ENCODE peak calls at places on chromosomes 1 and 21, in nine cellular contexts. M is left lung, G is progenitor cell of endocrine pancreas, O is HFFc6, U is glutamatergic neuron, Q is esophagus squamous epithelium, A is fibroblast of lung, S is endothelial cell, Z is adrenal gland. X is an unnamed sample.

GRCh38 chr21:45378258-45378966 is 26.6 kb upstream of the COL18A1 start:
- DNase-seq in M (peak; percentile 21), G (no peak), O (peak; percentile 62), U (peak; percentile 2), Q (no peak), A (peak; percentile 63), S (no peak), Z (peak; percentile 7), X (peak; percentile 22)

GRCh38 chr1:25105836-25106235 is 126.5 kb downstream of the SYF2 start:
- DNase-seq in M (no peak), G (no peak), O (no peak), U (no peak), Q (no peak), A (no peak), S (no peak), Z (no peak), X (no peak)

GRCh38 chr1:36855699-36856098 is 178.6 kb downstream of the GRIK3 start:
- DNase-seq in M (no peak), G (no peak), O (no peak), U (no peak), Q (no peak), A (no peak), S (no peak), Z (no peak), X (no peak)

GRCh38 chr1:218439541-218440295 is 94.6 kb downstream of the TGFB2 start:
- DNase-seq in M (no peak), G (no peak), O (peak; percentile 21), U (no peak), Q (no peak), A (peak; percentile 85), S (no peak), Z (no peak), X (no peak)

GRCh38 chr1:51297401-51298321 is 32.7 kb downstream of the TTC39A start:
- DNase-seq in M (no peak), G (no peak), O (no peak), U (peak; percentile 44), Q (no peak), A (no peak), S (no peak), Z (no peak), X (no peak)

GRCh38 chr21:30839304-30839703 is 9.7 kb upstream of the KRTAP7-1 start:
- DNase-seq in M (no peak), G (peak; percentile 33), O (no peak), U (peak; percentile 74), Q (no peak), A (no peak), S (peak; percentile 60), Z (no peak), X (no peak)

GRCh38 chr1:219875860-219876259 is 52.5 kb downstream of the SLC30A10 start:
- DNase-seq in M (no peak), G (no peak), O (no peak), U (no peak), Q (no peak), A (no peak), S (no peak), Z (no peak), X (no peak)

GRCh38 chr21:21003701-21004100 is 5.5 kb downstream of the NCAM2 start:
- DNase-seq in M (no peak), G (no peak), O (peak; percentile 47), U (no peak), Q (no peak), A (peak; percentile 23), S (peak; percentile 32), Z (no peak), X (no peak)

GRCh38 chr1:18794066-18794465 is 65.4 kb downstream of the TAS1R2 start:
- DNase-seq in M (no peak), G (no peak), O (no peak), U (no peak), Q (no peak), A (no peak), S (no peak), Z (no peak), X (no peak)

GRCh38 chr1:24275510-24275909 is 43.6 kb upstream of the GRHL3 start:
- DNase-seq in M (no peak), G (no peak), O (no peak), U (no peak), Q (no peak), A (peak; percentile 91), S (no peak), Z (no peak), X (no peak)

GRCh38 chr21:41965045-41965444 is 11.2 kb upstream of the C2CD2 start:
- DNase-seq in M (no peak), G (no peak), O (no peak), U (no peak), Q (no peak), A (no peak), S (no peak), Z (no peak), X (no peak)

GRCh38 chr1:235952950-235953615 is 86.4 kb upstream of the LYST start:
- DNase-seq in M (no peak), G (no peak), O (no peak), U (no peak), Q (no peak), A (no peak), S (no peak), Z (no peak), X (no peak)

GRCh38 chr1:235953801-235954200 is 87.1 kb upstream of the LYST start:
- DNase-seq in M (no peak), G (no peak), O (peak; percentile 86), U (no peak), Q (no peak), A (peak; percentile 89), S (no peak), Z (no peak), X (no peak)

GRCh38 chr1:235958021-235958420 is 91.3 kb upstream of the LYST start:
- DNase-seq in M (no peak), G (no peak), O (no peak), U (no peak), Q (no peak), A (no peak), S (no peak), Z (no peak), X (no peak)

GRCh38 chr1:235955777-235956176 is 89.1 kb upstream of the LYST start:
- DNase-seq in M (no peak), G (no peak), O (no peak), U (no peak), Q (no peak), A (no peak), S (no peak), Z (no peak), X (no peak)

GRCh38 chr1:235954306-235955283 is 87.9 kb upstream of the LYST start:
- DNase-seq in M (peak; percentile 59), G (no peak), O (peak; percentile 37), U (no peak), Q (peak; percentile 30), A (peak; percentile 26), S (no peak), Z (no peak), X (peak; percentile 85)
- TF ChIP-seq CTCF in M (no peak), G (no peak), O (no peak), U (no peak), Q (no peak), A (no peak), S (no peak), Z (no peak), X (no peak)

DNA sequence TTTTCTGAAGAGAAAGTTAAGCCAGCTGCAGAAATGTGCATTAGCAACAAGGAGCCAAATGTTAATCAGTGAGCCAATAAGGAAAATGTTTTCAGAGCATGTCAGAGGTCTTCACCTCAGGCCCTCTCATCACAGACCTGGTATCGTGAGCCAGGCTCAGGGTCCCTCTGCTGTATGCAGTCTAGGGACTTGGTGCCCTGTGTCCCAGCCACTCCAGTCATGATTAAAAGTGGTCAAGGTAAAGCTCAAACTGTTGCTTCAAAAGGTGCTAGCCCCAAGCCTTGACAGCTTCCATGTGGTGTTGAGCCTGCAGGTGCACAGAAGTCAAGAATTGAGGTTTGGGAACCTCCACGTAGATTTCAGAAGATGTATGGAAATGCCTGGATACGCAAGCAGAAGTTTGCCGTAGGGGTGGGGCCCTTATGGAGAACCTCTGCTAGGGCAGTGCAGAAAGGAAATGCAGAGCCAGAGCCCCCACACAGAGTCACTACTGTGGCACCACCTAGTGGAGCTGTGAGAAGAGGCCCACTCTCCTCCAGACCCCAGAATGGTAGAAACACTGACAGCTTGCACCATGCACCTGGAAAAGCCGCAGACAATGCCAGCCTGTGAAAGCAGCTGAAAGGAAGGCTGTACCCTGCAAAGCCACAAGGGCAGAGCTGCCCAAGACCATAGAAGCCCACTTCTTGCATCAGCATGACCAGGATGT is 1128.7 kb downstream of the AMY1C start:
- DNase-seq in M (no peak), G (no peak), O (no peak), U (peak; percentile 19), Q (no peak), A (no peak), S (peak; percentile 22), Z (no peak), X (no peak)
- TF ChIP-seq CTCF in M (no peak), G (peak; percentile 28), O (no peak), U (no peak), Q (no peak), A (no peak), S (peak; percentile 12), Z (no peak), X (no peak)

DNA sequence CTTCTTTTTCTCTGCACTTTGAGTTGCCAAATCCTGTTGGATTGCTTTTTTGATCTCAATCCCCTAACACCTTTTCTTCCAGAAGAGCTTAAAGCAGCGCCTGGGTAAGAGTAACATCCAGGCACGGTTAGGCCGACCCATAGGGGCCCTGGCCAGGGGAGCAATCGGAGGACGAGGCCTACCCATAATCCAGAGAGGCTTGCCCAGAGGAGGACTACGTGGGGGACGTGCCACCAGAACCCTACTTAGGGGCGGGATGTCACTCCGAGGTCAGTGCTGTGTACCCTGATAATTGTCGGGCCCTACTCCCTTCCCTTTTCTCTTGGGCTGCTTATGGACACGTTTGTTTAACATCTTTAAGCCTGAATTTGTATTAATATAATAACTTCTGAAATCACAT is 8.3 kb downstream of the CHTOP start:
- DNase-seq in M (no peak), G (no peak), O (no peak), U (no peak), Q (no peak), A (no peak), S (no peak), Z (no peak), X (no peak)
- TF ChIP-seq CTCF in M (no peak), G (no peak), O (no peak), U (no peak), Q (no peak), A (no peak), S (no peak), Z (no peak), X (no peak)

GRCh38 chr1:154972213-154972516 is 1.6 kb upstream of the SHC1 start:
- DNase-seq in M (no peak), G (no peak), O (no peak), U (no peak), Q (no peak), A (no peak), S (no peak), Z (no peak), X (no peak)

GRCh38 chr1:154972517-154973343 is 1.8 kb upstream of the CKS1B start:
- DNase-seq in M (peak; percentile 86), G (no peak), O (peak; percentile 95), U (no peak), Q (no peak), A (peak; percentile 98), S (peak; percentile 79), Z (peak; percentile 75), X (no peak)

GRCh38 chr1:154974086-154974807 is at the start of gene CKS1B:
- DNase-seq in M (peak; percentile 98), G (peak; percentile 90), O (peak; percentile 100), U (peak; percentile 94), Q (peak; percentile 95), A (peak; percentile 100), S (peak; percentile 91), Z (peak; percentile 96), X (peak; percentile 99)

GRCh38 chr1:154974808-154975408 is 427 bp downstream of the CKS1B start:
- DNase-seq in M (peak; percentile 96), G (peak; percentile 88), O (peak; percentile 89), U (peak; percentile 96), Q (peak; percentile 77), A (peak; percentile 89), S (peak; percentile 93), Z (peak; percentile 95), X (peak; percentile 93)

GRCh38 chr1:154973344-154974085 is 966 bp upstream of the CKS1B start:
- DNase-seq in M (peak; percentile 96), G (peak; percentile 89), O (peak; percentile 97), U (peak; percentile 95), Q (peak; percentile 85), A (peak; percentile 97), S (peak; percentile 94), Z (peak; percentile 98), X (peak; percentile 97)
- TF ChIP-seq CTCF in M (no peak), G (peak; percentile 20), O (peak; percentile 36), U (peak; percentile 18), Q (no peak), A (peak; percentile 24), S (no peak), Z (peak; percentile 13), X (no peak)

X was measured in CD14-positive monocyte.